ENCODE peak calls at places on chromosome 22, in nine cellular contexts. G is stomach, Q is GM12878, A is H1, E is spleen, N is sigmoid colon, L is transverse colon, J is HCT116, C is K562. O is an unnamed sample. For H3K4me1, the result is how much of the 10 kb centered on the place peaks cover.

GRCh38 chr22:46965552-46966494 is 203.4 kb downstream of the TBC1D22A start:
- DNase-seq in E (no peak), L (no peak), C (no peak), G (no peak), N (peak), A (no peak), Q (no peak), J (no peak), O (no peak)

GRCh38 chr22:37186228-37186996 is 1.6 kb downstream of the C1QTNF6 start:
- DNase-seq in N (peak), E (peak), G (no peak), A (peak), Q (peak), C (peak), J (peak), L (no peak), O (no peak)

GRCh38 chr22:43750751-43751150 is 61.4 kb downstream of the EFCAB6 start:
- DNase-seq in G (no peak), Q (peak), E (no peak), A (no peak), L (no peak), J (no peak), C (no peak), N (no peak), O (no peak)

GRCh38 chr22:44862981-44863860 is 110.8 kb downstream of the ARHGAP8 start:
- DNase-seq in G (no peak), A (peak), L (no peak), C (peak), E (no peak), J (peak), Q (no peak), N (no peak), O (no peak)

GRCh38 chr22:29710922-29711593 is 8.7 kb upstream of the CABP7 start:
- DNase-seq in L (peak), G (peak), J (no peak), N (no peak), C (no peak), E (peak), A (no peak), Q (no peak), O (no peak)

GRCh38 chr22:20672732-20673131 is 101.2 kb upstream of the SERPIND1 start:
- DNase-seq in E (no peak), Q (no peak), A (no peak), G (no peak), N (no peak), L (no peak), J (no peak), C (no peak), O (no peak)

GRCh38 chr22:35397095-35397904 is 2.6 kb upstream of the MCM5 start:
- DNase-seq in J (no peak), A (no peak), Q (no peak), L (no peak), E (no peak), C (no peak), G (no peak), N (no peak), O (no peak)

GRCh38 chr22:38348751-38349496 is 31.7 kb upstream of the CSNK1E start:
- DNase-seq in Q (no peak), C (no peak), L (no peak), G (peak), E (peak), J (no peak), A (peak), N (peak), O (no peak)

GRCh38 chr22:21752276-21752675 is 16.7 kb upstream of the YPEL1 start:
- DNase-seq in L (no peak), Q (no peak), A (no peak), C (no peak), E (no peak), G (no peak), N (no peak), J (no peak), O (no peak)

GRCh38 chr22:45903355-45904149 is 73.4 kb downstream of the WNT7B start:
- DNase-seq in Q (no peak), A (no peak), E (no peak), C (no peak), G (no peak), L (no peak), N (no peak), J (no peak), O (peak)

GRCh38 chr22:36981247-36981775 is 37.9 kb downstream of the TST start:
- DNase-seq in L (no peak), C (no peak), A (no peak), G (no peak), E (no peak), J (no peak), Q (no peak), N (no peak), O (no peak)

GRCh38 chr22:28600546-28601143 is 79.0 kb downstream of the TTC28 start:
- DNase-seq in L (no peak), Q (no peak), A (no peak), J (peak), E (no peak), N (no peak), C (peak), G (no peak), O (no peak)

GRCh38 chr22:31284241-31284745 is 8.0 kb downstream of the PIK3IP1 start:
- DNase-seq in J (no peak), Q (no peak), A (no peak), C (no peak), E (no peak), L (no peak), G (no peak), N (peak), O (no peak)

GRCh38 chr22:45318558-45319318 is 9.0 kb downstream of the FAM118A start:
- DNase-seq in E (no peak), N (no peak), J (no peak), L (no peak), G (no peak), Q (peak), C (no peak), A (no peak), O (no peak)

GRCh38 chr22:37896181-37896592 is 9.9 kb upstream of the MICALL1 start:
- DNase-seq in C (no peak), L (peak), N (no peak), E (peak), J (no peak), G (peak), Q (peak), A (no peak), O (no peak)

GRCh38 chr22:40323681-40324083 is 22.6 kb upstream of the ADSL start:
- DNase-seq in Q (no peak), N (no peak), L (no peak), G (no peak), A (no peak), J (no peak), E (no peak), C (no peak), O (no peak)

GRCh38 chr22:27181537-27181936 is 524.1 kb downstream of the MIAT start:
- DNase-seq in A (no peak), C (no peak), Q (no peak), E (no peak), N (no peak), G (no peak), L (no peak), J (no peak), O (no peak)
- TF ChIP-seq POLR2A in A (no peak), C (no peak), Q (no peak), E (no peak), N (no peak), G (no peak), L (no peak), J (no peak), O (no peak)

GRCh38 chr22:23242473-23243001 is 62.2 kb downstream of the BCR start:
- DNase-seq in C (peak), L (no peak), J (no peak), Q (no peak), A (peak), E (no peak), N (no peak), G (no peak), O (no peak)
- H3K4me1 ChIP-seq in C (under half), L (under half), J (under half), Q (under half), A (under half), E (half or more), N (under half), G (under half), O (under half)

GRCh38 chr22:42683599-42684283 is 34.5 kb upstream of the CYB5R3 start:
- DNase-seq in N (peak), C (no peak), A (no peak), G (no peak), Q (no peak), J (no peak), L (peak), E (no peak), O (no peak)
- TF ChIP-seq POLR2AphosphoS5 in N (peak), C (no peak), A (no peak), G (no peak), Q (no peak), J (no peak), L (peak), E (no peak), O (no peak)

GRCh38 chr22:17369553-17370035 is 334 bp downstream of the CECR2 start:
- DNase-seq in N (no peak), A (peak), G (no peak), Q (no peak), L (peak), J (no peak), C (peak), E (peak), O (no peak)
- TF ChIP-seq POLR2A in N (no peak), A (no peak), G (no peak), Q (no peak), L (no peak), J (no peak), C (no peak), E (no peak), O (no peak)

GRCh38 chr22:50015451-50016307 is 3.1 kb upstream of the IL17REL start:
- DNase-seq in C (no peak), J (no peak), E (peak), G (no peak), N (peak), A (peak), L (peak), Q (no peak), O (no peak)

GRCh38 chr22:50014655-50015401 is 2.3 kb upstream of the IL17REL start:
- DNase-seq in A (peak), E (peak), J (no peak), C (peak), Q (no peak), G (no peak), N (peak), L (peak), O (no peak)

GRCh38 chr22:50016988-50017700 is 4.6 kb upstream of the IL17REL start:
- DNase-seq in L (peak), C (no peak), A (no peak), N (peak), J (no peak), E (peak), G (peak), Q (peak), O (no peak)

GRCh38 chr22:50017701-50018224 is 5.2 kb upstream of the IL17REL start:
- DNase-seq in E (no peak), Q (no peak), N (peak), G (no peak), A (no peak), L (peak), J (no peak), C (no peak), O (no peak)

DNA sequence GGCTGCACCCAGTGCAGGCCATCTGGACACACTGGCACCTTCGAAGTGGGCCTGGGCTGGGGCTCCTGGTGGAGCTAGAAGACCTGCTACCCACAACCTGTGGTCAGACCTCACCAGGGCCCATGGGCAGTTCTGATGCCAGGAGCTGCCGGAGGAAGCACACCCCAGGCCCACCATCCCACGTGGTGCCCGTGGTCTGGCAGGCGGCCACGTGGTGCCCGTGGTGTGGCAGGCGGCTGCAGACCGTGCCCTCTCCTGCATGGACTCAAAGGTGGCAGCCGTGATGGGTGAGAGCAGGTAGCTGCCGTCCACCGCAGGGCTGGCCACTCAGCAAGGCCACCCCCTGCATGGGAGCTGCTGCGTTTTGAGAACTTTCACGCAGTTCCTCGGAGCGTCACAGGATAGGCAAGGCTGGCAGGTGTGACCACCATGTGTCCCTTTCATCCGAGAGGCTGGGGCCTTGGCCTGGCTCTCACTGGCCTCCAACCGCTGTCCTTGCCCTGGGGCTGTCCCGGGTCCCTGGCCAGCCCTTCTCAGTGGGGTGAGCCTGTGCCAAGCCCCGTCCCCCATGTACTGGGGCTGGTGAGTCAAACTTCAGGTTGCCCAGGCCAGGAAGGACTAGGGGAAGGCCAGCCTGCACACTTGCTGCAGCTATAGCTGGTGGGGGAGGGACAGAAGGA is 3.9 kb upstream of the IL17REL start:
- DNase-seq in G (no peak), N (peak), A (no peak), E (peak), C (no peak), J (no peak), L (peak), Q (no peak), O (no peak)
- H3K4me1 ChIP-seq in G (under half), N (under half), A (under half), E (under half), C (under half), J (under half), L (under half), Q (under half), O (under half)

GRCh38 chr22:50246242-50247175 is 1.7 kb upstream of the TUBGCP6 start:
- DNase-seq in N (no peak), Q (no peak), L (no peak), G (no peak), E (no peak), A (no peak), C (no peak), J (no peak), O (no peak)
- TF ChIP-seq POLR2AphosphoS5 in N (no peak), Q (no peak), L (no peak), G (no peak), E (peak), A (no peak), C (no peak), J (no peak), O (no peak)

O was measured in breast epithelium.